ENCODE peak calls at places on chromosome 14, in five cellular contexts. R is HS-27A, O is HS-5, S is astrocyte of the hippocampus, T is kidney glomerular epithelial cell. H is an unnamed sample.

GRCh38 chr14:103408491-103409155 is 23.4 kb downstream of the MARK3 start:
- DNase-seq in R (no peak), O (no peak), T (no peak), S (peak; percentile 66), H (no peak)

GRCh38 chr14:74816124-74816523 is 53.0 kb downstream of the YLPM1 start:
- DNase-seq in T (no peak), R (no peak), S (no peak), O (no peak), H (no peak)

GRCh38 chr14:51520087-51520486 is 131.6 kb upstream of the FRMD6 start:
- DNase-seq in S (peak; percentile 30), R (no peak), O (no peak), T (no peak), H (no peak)

GRCh38 chr14:38350102-38350501 is 94.2 kb upstream of the CLEC14A start:
- DNase-seq in R (no peak), T (no peak), S (no peak), O (no peak), H (no peak)

GRCh38 chr14:68715032-68715924 is 77.6 kb downstream of the ZFP36L1 start:
- DNase-seq in R (no peak), O (no peak), S (peak; percentile 20), T (peak; percentile 51), H (peak; percentile 55)

GRCh38 chr14:69005432-69006148 is 26.5 kb upstream of the ACTN1 start:
- DNase-seq in S (peak; percentile 96), R (peak; percentile 56), O (peak; percentile 73), T (peak; percentile 77), H (peak; percentile 95)

GRCh38 chr14:36690301-36691020 is 28.8 kb downstream of the PAX9 start:
- DNase-seq in T (peak; percentile 29), R (peak; percentile 66), S (no peak), O (peak; percentile 13), H (peak; percentile 3)

GRCh38 chr14:96583605-96584041 is 81.4 kb downstream of the PAPOLA start:
- DNase-seq in S (no peak), T (no peak), R (no peak), O (no peak), H (no peak)

GRCh38 chr14:24262821-24263733 is at the start of gene TGM1:
- DNase-seq in O (no peak), R (no peak), S (no peak), T (no peak), H (no peak)

GRCh38 chr14:71071042-71071441 is 163.8 kb downstream of the PCNX1 start:
- DNase-seq in T (no peak), R (no peak), O (no peak), S (no peak), H (no peak)

GRCh38 chr14:105502446-105503295 is 11.6 kb downstream of the TEDC1 start:
- DNase-seq in T (no peak), R (no peak), S (no peak), O (no peak), H (no peak)